ENCODE peak calls at places on chromosomes 1 and 21, in six cellular contexts. K is activated CD8-positive, alpha-beta memory T cell treated with anti-CD3 and anti-CD28 coated beads, Interleukin-2, amount 50 U/mL, for 4 hours; V is Panc1; Q is A172; A is AML-193; J is hepatic stellate cell. R is an unnamed sample.

GRCh38 chr1:217889401-217889800 is 258.3 kb downstream of the SPATA17 start:
- DNase-seq in Q (no peak), A (no peak), J (no peak), K (no peak), V (no peak), R (no peak)

GRCh38 chr1:153936011-153936802 is 10.3 kb downstream of the DENND4B start:
- DNase-seq in V (no peak), K (no peak), Q (no peak), A (no peak), J (no peak), R (no peak)

GRCh38 chr1:201888282-201889033 is at the start of gene SHISA4:
- DNase-seq in V (no peak), J (peak; percentile 87), K (no peak), Q (peak; percentile 93), A (no peak), R (peak; percentile 60)

GRCh38 chr1:43975249-43975961 is 645 bp downstream of the ATP6V0B start:
- DNase-seq in A (peak; percentile 40), J (peak; percentile 70), K (no peak), V (no peak), Q (no peak), R (no peak)

GRCh38 chr1:25661043-25661807 is 44.6 kb downstream of the MAN1C1 start:
- DNase-seq in K (no peak), Q (no peak), V (no peak), A (no peak), J (no peak), R (no peak)

GRCh38 chr1:19700046-19700777 is 35.5 kb downstream of the HTR6 start:
- DNase-seq in V (no peak), Q (no peak), K (no peak), J (no peak), A (no peak), R (no peak)

GRCh38 chr1:236853916-236854601 is 59.0 kb downstream of the MTR start:
- DNase-seq in A (no peak), K (no peak), Q (peak; percentile 10), V (no peak), J (no peak), R (no peak)

GRCh38 chr1:29256395-29256794 is 20.1 kb downstream of the PTPRU start:
- DNase-seq in J (no peak), A (no peak), Q (no peak), K (no peak), V (no peak), R (no peak)

GRCh38 chr1:202159534-202160371 is 649 bp downstream of the PTPN7 start:
- DNase-seq in Q (no peak), J (no peak), V (no peak), K (peak; percentile 54), A (peak; percentile 27), R (no peak)

GRCh38 chr21:37257967-37258877 is 8.9 kb downstream of the VPS26C start:
- DNase-seq in V (no peak), A (peak; percentile 90), J (peak; percentile 44), K (peak; percentile 74), Q (no peak), R (peak; percentile 44)

GRCh38 chr1:83087851-83088250 is 911.1 kb downstream of the TTLL7 start:
- DNase-seq in A (no peak), V (no peak), Q (no peak), K (no peak), J (no peak), R (no peak)

GRCh38 chr1:229252228-229252984 is 18.5 kb upstream of the RAB4A start:
- DNase-seq in K (no peak), A (no peak), V (no peak), Q (no peak), J (no peak), R (no peak)

GRCh38 chr1:180098242-180098995 is 56.2 kb upstream of the QSOX1 start:
- DNase-seq in J (peak; percentile 21), K (no peak), Q (peak; percentile 61), V (no peak), A (no peak), R (no peak)

GRCh38 chr1:225254676-225255075 is 173.2 kb downstream of the LBR start:
- DNase-seq in J (no peak), Q (no peak), A (no peak), K (no peak), V (no peak), R (no peak)

GRCh38 chr1:152189657-152190442 is 30.8 kb upstream of the RPTN start:
- DNase-seq in Q (peak; percentile 73), J (peak; percentile 57), V (peak; percentile 67), K (peak; percentile 71), A (peak; percentile 71), R (peak; percentile 76)

GRCh38 chr1:235052067-235053008 is 76.3 kb downstream of the TOMM20 start:
- DNase-seq in Q (no peak), J (no peak), A (no peak), K (no peak), V (no peak), R (no peak)

GRCh38 chr1:84286071-84286470 is 15.4 kb upstream of the SAMD13 start:
- DNase-seq in K (no peak), Q (peak; percentile 18), V (no peak), A (no peak), J (no peak), R (no peak)

GRCh38 chr21:38804617-38805281 is 980 bp upstream of the ETS2 start:
- DNase-seq in J (peak; percentile 63), Q (peak; percentile 60), V (no peak), K (peak; percentile 27), A (peak; percentile 35), R (peak; percentile 61)